ENCODE peak calls at places on chromosomes 12 and 14, in six cellular contexts. One of them, this sample, is unnamed.

GRCh38 chr12:79934309-79935020 is 432 bp downstream of the PPP1R12A start:
- DNase-seq in RPMI7951: peak; percentile 26
- DNase-seq in central memory CD8-positive, alpha-beta T cell: no peak
- DNase-seq in NCI-H460: no peak
- DNase-seq in upper lobe of right lung: peak; percentile 80
- DNase-seq in COR-L47: no peak
- DNase-seq in this sample: no peak

GRCh38 chr14:78997811-78998210 is 827.6 kb downstream of the NRXN3 start:
- DNase-seq in RPMI7951: no peak
- DNase-seq in central memory CD8-positive, alpha-beta T cell: no peak
- DNase-seq in NCI-H460: no peak
- DNase-seq in upper lobe of right lung: no peak
- DNase-seq in COR-L47: peak; percentile 62
- DNase-seq in this sample: no peak

GRCh38 chr14:97706814-97707213 is 909.6 kb downstream of the VRK1 start:
- DNase-seq in RPMI7951: no peak
- DNase-seq in central memory CD8-positive, alpha-beta T cell: no peak
- DNase-seq in NCI-H460: no peak
- DNase-seq in upper lobe of right lung: no peak
- DNase-seq in COR-L47: no peak
- DNase-seq in this sample: no peak

GRCh38 chr14:58884442-58884841 is 246.7 kb downstream of the DACT1 start:
- DNase-seq in RPMI7951: no peak
- DNase-seq in central memory CD8-positive, alpha-beta T cell: no peak
- DNase-seq in NCI-H460: no peak
- DNase-seq in upper lobe of right lung: no peak
- DNase-seq in COR-L47: no peak
- DNase-seq in this sample: no peak

GRCh38 chr14:101235042-101235871 is 326.0 kb upstream of the DIO3 start:
- DNase-seq in RPMI7951: peak; percentile 31
- DNase-seq in central memory CD8-positive, alpha-beta T cell: no peak
- DNase-seq in NCI-H460: peak; percentile 65
- DNase-seq in upper lobe of right lung: peak; percentile 82
- DNase-seq in COR-L47: peak; percentile 66
- DNase-seq in this sample: peak; percentile 5

GRCh38 chr12:124774054-124774461 is 89.6 kb downstream of the SCARB1 start:
- DNase-seq in RPMI7951: no peak
- DNase-seq in central memory CD8-positive, alpha-beta T cell: no peak
- DNase-seq in NCI-H460: no peak
- DNase-seq in upper lobe of right lung: no peak
- DNase-seq in COR-L47: no peak
- DNase-seq in this sample: no peak

GRCh38 chr12:107594995-107595394 is 90.6 kb upstream of the PWP1 start:
- DNase-seq in RPMI7951: peak; percentile 7
- DNase-seq in central memory CD8-positive, alpha-beta T cell: no peak
- DNase-seq in NCI-H460: no peak
- DNase-seq in upper lobe of right lung: no peak
- DNase-seq in COR-L47: no peak
- DNase-seq in this sample: no peak

GRCh38 chr12:78562358-78563205 is 302.0 kb upstream of the SYT1 start:
- DNase-seq in RPMI7951: peak; percentile 34
- DNase-seq in central memory CD8-positive, alpha-beta T cell: no peak
- DNase-seq in NCI-H460: peak; percentile 40
- DNase-seq in upper lobe of right lung: no peak
- DNase-seq in COR-L47: peak; percentile 31
- DNase-seq in this sample: peak; percentile 9

This sample was measured in mammary epithelial cell.